ENCODE peak calls at places on chromosomes 7 and 10, in ten cellular contexts. U is bronchial epithelial cell, J is lower leg skin, S is ovary, W is cardiac fibroblast, I is endothelial cell of umbilical vein, G is AG04450, T is astrocyte of the spinal cord, H is fibroblast of villous mesenchyme, V is thoracic aorta. D is an unnamed sample.

GRCh38 chr10:30750971-30751677 is 121.6 kb upstream of the LYZL2 start:
- DNase-seq in U (no peak), J (no peak), S (no peak), W (no peak), I (peak), G (no peak), T (no peak), H (no peak), V (no peak), D (no peak)

GRCh38 chr10:93595378-93596288 is 5.4 kb downstream of the RBP4 start:
- DNase-seq in U (no peak), J (no peak), S (no peak), W (no peak), I (no peak), G (no peak), T (peak), H (no peak), V (no peak), D (no peak)

GRCh38 chr7:116753130-116753529 is 81.1 kb downstream of the MET start:
- DNase-seq in U (no peak), J (no peak), S (no peak), W (no peak), I (peak), G (no peak), T (no peak), H (no peak), V (no peak), D (no peak)

GRCh38 chr10:72746606-72747357 is 54.8 kb downstream of the MCU start:
- DNase-seq in U (no peak), J (no peak), S (no peak), W (no peak), I (peak), G (no peak), T (no peak), H (peak), V (no peak), D (no peak)

GRCh38 chr10:13707156-13707881 is 120.6 kb downstream of the PRPF18 start:
- DNase-seq in U (peak), J (peak), S (peak), W (peak), I (peak), G (peak), T (peak), H (peak), V (peak), D (no peak)

GRCh38 chr10:71873582-71874182 is 22.6 kb upstream of the PSAP start:
- DNase-seq in U (no peak), J (no peak), S (no peak), W (no peak), I (no peak), G (no peak), T (no peak), H (no peak), V (no peak), D (no peak)

GRCh38 chr7:79132844-79133451 is 320.5 kb downstream of the MAGI2 start:
- DNase-seq in U (no peak), J (no peak), S (no peak), W (no peak), I (no peak), G (no peak), T (no peak), H (peak), V (no peak), D (no peak)

GRCh38 chr7:107995184-107996071 is 7.5 kb downstream of the LAMB1 start:
- DNase-seq in U (peak), J (no peak), S (no peak), W (peak), I (peak), G (no peak), T (peak), H (peak), V (no peak), D (no peak)

GRCh38 chr10:3750884-3751283 is 34.1 kb downstream of the KLF6 start:
- DNase-seq in U (no peak), J (no peak), S (no peak), W (no peak), I (no peak), G (no peak), T (no peak), H (no peak), V (no peak), D (no peak)

GRCh38 chr10:1544929-1545328 is 192.4 kb downstream of the ADARB2 start:
- DNase-seq in U (no peak), J (no peak), S (no peak), W (no peak), I (no peak), G (no peak), T (no peak), H (no peak), V (no peak), D (no peak)

GRCh38 chr7:137801003-137801402 is 45.8 kb downstream of the DGKI start:
- DNase-seq in U (peak), J (no peak), S (no peak), W (peak), I (peak), G (no peak), T (peak), H (peak), V (no peak), D (no peak)

GRCh38 chr7:65722361-65722792 is 150.5 kb upstream of the VKORC1L1 start:
- DNase-seq in U (peak), J (peak), S (peak), W (peak), I (peak), G (no peak), T (peak), H (peak), V (no peak), D (no peak)

GRCh38 chr7:42947531-42947930 is 15.4 kb downstream of the MRPL32 start:
- DNase-seq in U (no peak), J (no peak), S (no peak), W (no peak), I (no peak), G (no peak), T (peak), H (no peak), V (no peak), D (no peak)

GRCh38 chr7:137670521-137671064 is 176.2 kb downstream of the DGKI start:
- DNase-seq in U (peak), J (no peak), S (no peak), W (peak), I (no peak), G (no peak), T (peak), H (no peak), V (no peak), D (no peak)

GRCh38 chr10:23525406-23525805 is 86.5 kb downstream of the OTUD1 start:
- DNase-seq in U (peak), J (no peak), S (no peak), W (peak), I (no peak), G (no peak), T (peak), H (peak), V (no peak), D (no peak)

GRCh38 chr10:116272497-116273221 is at the start of gene GFRA1:
- DNase-seq in U (no peak), J (no peak), S (peak), W (no peak), I (no peak), G (no peak), T (no peak), H (no peak), V (no peak), D (no peak)

GRCh38 chr10:48493083-48493871 is 111.6 kb downstream of the ARHGAP22 start:
- DNase-seq in U (no peak), J (no peak), S (peak), W (no peak), I (no peak), G (no peak), T (no peak), H (no peak), V (no peak), D (no peak)

GRCh38 chr10:23146069-23146657 is 45.9 kb upstream of the PTF1A start:
- DNase-seq in U (no peak), J (no peak), S (no peak), W (no peak), I (no peak), G (no peak), T (no peak), H (no peak), V (no peak), D (no peak)

GRCh38 chr7:44308741-44309270 is 16.6 kb downstream of the CAMK2B start:
- DNase-seq in U (no peak), J (peak), S (peak), W (no peak), I (no peak), G (no peak), T (no peak), H (no peak), V (no peak), D (no peak)

GRCh38 chr10:113273151-113273876 is 279.5 kb upstream of the HABP2 start:
- DNase-seq in U (no peak), J (no peak), S (no peak), W (no peak), I (peak), G (no peak), T (peak), H (no peak), V (no peak), D (no peak)

GRCh38 chr7:71173955-71174354 is 42.0 kb downstream of the GALNT17 start:
- DNase-seq in U (no peak), J (no peak), S (peak), W (no peak), I (no peak), G (no peak), T (no peak), H (no peak), V (no peak), D (no peak)

GRCh38 chr7:6170571-6171531 is 101.6 kb downstream of the CYTH3 start:
- DNase-seq in U (no peak), J (no peak), S (no peak), W (no peak), I (no peak), G (no peak), T (no peak), H (no peak), V (no peak), D (no peak)

GRCh38 chr7:105760549-105761447 is 115.6 kb downstream of the ATXN7L1 start:
- DNase-seq in U (peak), J (no peak), S (no peak), W (no peak), I (no peak), G (no peak), T (no peak), H (peak), V (no peak), D (no peak)

GRCh38 chr7:131455546-131455945 is 100.9 kb downstream of the PODXL start:
- DNase-seq in U (no peak), J (no peak), S (no peak), W (no peak), I (no peak), G (no peak), T (no peak), H (no peak), V (no peak), D (no peak)

GRCh38 chr7:123748734-123749536 is at the start of gene WASL:
- DNase-seq in U (peak), J (peak), S (peak), W (peak), I (peak), G (peak), T (peak), H (peak), V (peak), D (no peak)
- TF ChIP-seq CTCF in U (no peak), J (peak), S (peak), W (no peak), I (no peak), G (no peak), T (no peak), H (no peak), V (no peak), D (no peak)

GRCh38 chr7:135977020-135977741 is at the start of gene MTPN:
- DNase-seq in U (peak), J (peak), S (peak), W (peak), I (peak), G (peak), T (peak), H (peak), V (peak), D (peak)

GRCh38 chr7:135971366-135971725 is 5.8 kb downstream of the MTPN start:
- DNase-seq in U (no peak), J (no peak), S (no peak), W (no peak), I (no peak), G (no peak), T (no peak), H (no peak), V (no peak), D (no peak)

GRCh38 chr7:135976312-135977019 is 693 bp downstream of the MTPN start:
- DNase-seq in U (peak), J (no peak), S (no peak), W (no peak), I (peak), G (no peak), T (no peak), H (no peak), V (no peak), D (no peak)

GRCh38 chr7:135977742-135978066 is 545 bp upstream of the MTPN start:
- DNase-seq in U (no peak), J (no peak), S (no peak), W (no peak), I (no peak), G (no peak), T (no peak), H (no peak), V (no peak), D (no peak)

DNA sequence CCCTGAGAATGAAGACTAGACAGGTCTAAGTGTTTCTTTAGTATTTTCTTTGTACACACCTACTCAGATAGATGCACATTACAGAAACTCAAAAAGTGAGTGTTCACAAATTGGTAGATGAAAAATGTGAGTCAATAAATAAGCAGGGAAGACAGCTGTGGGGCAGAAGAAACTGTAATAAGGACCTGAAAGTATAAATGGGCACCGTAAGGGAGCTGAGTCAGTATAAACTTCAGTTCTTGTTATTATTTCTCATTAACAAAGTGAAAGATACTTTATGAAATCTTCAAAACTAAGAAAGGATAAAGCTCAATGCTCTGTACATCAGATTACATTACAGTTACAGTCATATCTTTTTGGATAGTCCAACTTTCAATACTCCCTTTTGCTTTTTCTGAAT is 2.5 kb downstream of the MTPN start:
- DNase-seq in U (no peak), J (no peak), S (no peak), W (no peak), I (no peak), G (no peak), T (no peak), H (no peak), V (no peak), D (no peak)
- H3K4me3 ChIP-seq in U (no peak), J (no peak), S (no peak), W (no peak), I (no peak), G (no peak), T (no peak), H (no peak), V (no peak), D (no peak)

GRCh38 chr10:77496941-77497420 is 140.6 kb downstream of the KCNMA1 start:
- DNase-seq in U (peak), J (no peak), S (no peak), W (no peak), I (no peak), G (no peak), T (no peak), H (no peak), V (no peak), D (no peak)

GRCh38 chr10:77497748-77498147 is 139.9 kb downstream of the KCNMA1 start:
- DNase-seq in U (no peak), J (no peak), S (no peak), W (no peak), I (no peak), G (no peak), T (no peak), H (no peak), V (no peak), D (no peak)

GRCh38 chr10:77493239-77493806 is 144.3 kb downstream of the KCNMA1 start:
- DNase-seq in U (no peak), J (no peak), S (no peak), W (no peak), I (no peak), G (no peak), T (no peak), H (no peak), V (no peak), D (no peak)

GRCh38 chr10:77493851-77494788 is 143.5 kb downstream of the KCNMA1 start:
- DNase-seq in U (peak), J (no peak), S (no peak), W (peak), I (no peak), G (no peak), T (peak), H (peak), V (no peak), D (no peak)

GRCh38 chr10:77494789-77495541 is 142.6 kb downstream of the KCNMA1 start:
- DNase-seq in U (no peak), J (no peak), S (no peak), W (no peak), I (no peak), G (no peak), T (no peak), H (no peak), V (no peak), D (no peak)
- TF ChIP-seq CTCF in U (no peak), J (no peak), S (no peak), W (no peak), I (no peak), G (no peak), T (no peak), H (no peak), V (no peak), D (no peak)

GRCh38 chr10:80528185-80528700 is 9.5 kb upstream of the SH2D4B start:
- DNase-seq in U (no peak), J (no peak), S (no peak), W (no peak), I (no peak), G (no peak), T (no peak), H (no peak), V (no peak), D (no peak)

GRCh38 chr10:80526742-80527141 is 11.0 kb upstream of the SH2D4B start:
- DNase-seq in U (no peak), J (no peak), S (no peak), W (no peak), I (no peak), G (no peak), T (no peak), H (no peak), V (no peak), D (no peak)

GRCh38 chr10:80524190-80524589 is 13.5 kb upstream of the SH2D4B start:
- DNase-seq in U (no peak), J (no peak), S (no peak), W (no peak), I (no peak), G (no peak), T (no peak), H (no peak), V (no peak), D (no peak)

GRCh38 chr10:80523776-80524175 is 13.9 kb upstream of the SH2D4B start:
- DNase-seq in U (peak), J (no peak), S (no peak), W (no peak), I (no peak), G (no peak), T (no peak), H (no peak), V (no peak), D (no peak)

DNA sequence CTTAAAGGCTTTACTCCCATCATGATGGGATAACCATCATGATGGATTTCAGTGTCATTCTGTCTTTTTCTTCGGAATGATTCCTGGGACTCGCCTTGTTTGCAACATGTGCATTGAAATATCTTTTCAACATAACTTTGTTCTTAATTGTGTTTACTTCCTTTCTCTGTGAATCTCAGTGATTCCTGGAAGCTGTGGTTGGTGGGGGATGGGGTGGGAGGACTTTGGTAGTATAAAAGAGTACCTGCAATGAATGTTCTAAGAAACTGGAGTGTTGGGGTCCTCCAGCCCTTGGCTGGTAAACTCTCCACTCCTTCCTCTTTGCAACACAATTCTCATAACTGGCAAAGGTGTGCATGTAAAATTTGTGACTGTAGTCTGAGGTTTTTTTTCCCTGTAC is 11.5 kb upstream of the SH2D4B start:
- DNase-seq in U (no peak), J (no peak), S (no peak), W (no peak), I (no peak), G (no peak), T (no peak), H (no peak), V (no peak), D (no peak)
- H3K4me3 ChIP-seq in U (no peak), J (no peak), S (no peak), W (no peak), I (no peak), G (no peak), T (no peak), H (no peak), V (no peak), D (no peak)

GRCh38 chr7:134477954-134478353 is 19.1 kb upstream of the AKR1B1 start:
- DNase-seq in U (peak), J (no peak), S (no peak), W (peak), I (no peak), G (no peak), T (no peak), H (peak), V (no peak), D (no peak)

GRCh38 chr7:134481167-134481566 is 22.3 kb upstream of the AKR1B1 start:
- DNase-seq in U (no peak), J (no peak), S (no peak), W (no peak), I (no peak), G (no peak), T (no peak), H (no peak), V (no peak), D (no peak)

GRCh38 chr7:134480730-134481129 is 21.8 kb upstream of the AKR1B1 start:
- DNase-seq in U (peak), J (no peak), S (no peak), W (peak), I (peak), G (no peak), T (peak), H (peak), V (no peak), D (no peak)

GRCh38 chr7:134480202-134480601 is 21.3 kb upstream of the AKR1B1 start:
- DNase-seq in U (no peak), J (no peak), S (no peak), W (no peak), I (no peak), G (no peak), T (no peak), H (no peak), V (no peak), D (no peak)

GRCh38 chr7:134478707-134479106 is 19.8 kb upstream of the AKR1B1 start:
- DNase-seq in U (peak), J (no peak), S (no peak), W (peak), I (no peak), G (no peak), T (no peak), H (peak), V (no peak), D (no peak)
- TF ChIP-seq CTCF in U (no peak), J (no peak), S (no peak), W (peak), I (no peak), G (peak), T (peak), H (peak), V (no peak), D (no peak)

GRCh38 chr10:125060486-125060850 is 99.9 kb downstream of the CTBP2 start:
- DNase-seq in U (peak), J (no peak), S (no peak), W (peak), I (no peak), G (no peak), T (peak), H (peak), V (no peak), D (no peak)

GRCh38 chr10:125061557-125062243 is 98.7 kb downstream of the CTBP2 start:
- DNase-seq in U (no peak), J (no peak), S (peak), W (peak), I (no peak), G (no peak), T (no peak), H (no peak), V (no peak), D (no peak)

GRCh38 chr10:125062244-125063208 is 97.8 kb downstream of the CTBP2 start:
- DNase-seq in U (no peak), J (no peak), S (peak), W (peak), I (no peak), G (no peak), T (no peak), H (peak), V (no peak), D (no peak)

GRCh38 chr10:125060851-125061556 is 99.4 kb downstream of the CTBP2 start:
- DNase-seq in U (peak), J (peak), S (peak), W (peak), I (peak), G (peak), T (peak), H (peak), V (peak), D (peak)

GRCh38 chr10:125060038-125060437 is 100.3 kb downstream of the CTBP2 start:
- DNase-seq in U (no peak), J (no peak), S (no peak), W (peak), I (peak), G (peak), T (peak), H (no peak), V (no peak), D (no peak)
- H3K4me3 ChIP-seq in U (no peak), J (no peak), S (no peak), W (no peak), I (no peak), G (no peak), T (no peak), H (no peak), V (peak), D (no peak)

GRCh38 chr7:30968747-30969603 is 5.2 kb downstream of the GHRHR start:
- DNase-seq in U (no peak), J (peak), S (no peak), W (no peak), I (no peak), G (no peak), T (no peak), H (no peak), V (no peak), D (no peak)
- TF ChIP-seq CTCF in U (no peak), J (no peak), S (no peak), W (no peak), I (no peak), G (no peak), T (no peak), H (no peak), V (no peak), D (no peak)